ENCODE peak calls at places on chromosomes 1 and 21, in six cellular contexts. W is breast epithelium, Y is choroid plexus epithelial cell, U is kidney epithelial cell, F is left ventricle myocardium inferior, Z is uterus. V is an unnamed sample.

GRCh38 chr1:183039985-183040447 is 16.8 kb downstream of the LAMC1 start:
- DNase-seq in W (no peak), Y (peak; percentile 98), U (peak; percentile 81), F (no peak), Z (no peak), V (peak; percentile 77)

GRCh38 chr1:109193653-109194590 is 19.8 kb upstream of the SARS1 start:
- DNase-seq in W (no peak), Y (no peak), U (no peak), F (no peak), Z (no peak), V (no peak)

GRCh38 chr21:42262826-42263225 is 43.9 kb downstream of the ABCG1 start:
- DNase-seq in W (peak; percentile 85), Y (peak; percentile 24), U (no peak), F (peak; percentile 79), Z (peak; percentile 33), V (no peak)

GRCh38 chr1:147794570-147794969 is 34.2 kb upstream of the GJA5 start:
- DNase-seq in W (no peak), Y (no peak), U (no peak), F (peak; percentile 35), Z (no peak), V (no peak)

GRCh38 chr1:236893626-236894545 is 98.8 kb downstream of the MTR start:
- DNase-seq in W (no peak), Y (peak; percentile 52), U (no peak), F (no peak), Z (no peak), V (peak; percentile 57)

GRCh38 chr1:153687346-153687745 is 8.9 kb downstream of the NPR1 start:
- DNase-seq in W (no peak), Y (no peak), U (no peak), F (no peak), Z (no peak), V (no peak)

GRCh38 chr1:236948381-236948780 is 55.9 kb downstream of the MT1HL1 start:
- DNase-seq in W (no peak), Y (no peak), U (no peak), F (no peak), Z (no peak), V (no peak)

GRCh38 chr1:20371411-20371810 is 80.7 kb downstream of the VWA5B1 start:
- DNase-seq in W (no peak), Y (peak; percentile 23), U (no peak), F (no peak), Z (no peak), V (no peak)

GRCh38 chr1:112542206-112542973 is 33.6 kb downstream of the WNT2B start:
- DNase-seq in W (no peak), Y (no peak), U (no peak), F (no peak), Z (no peak), V (no peak)

GRCh38 chr1:38915352-38915948 is 26.2 kb downstream of the RHBDL2 start:
- DNase-seq in W (no peak), Y (peak; percentile 14), U (no peak), F (no peak), Z (no peak), V (no peak)

GRCh38 chr21:42612390-42612789 is 41.0 kb upstream of the PDE9A start:
- DNase-seq in W (no peak), Y (no peak), U (no peak), F (no peak), Z (no peak), V (no peak)

GRCh38 chr1:64093941-64094340 is 109.5 kb upstream of the UBE2U start:
- DNase-seq in W (no peak), Y (peak; percentile 50), U (no peak), F (no peak), Z (no peak), V (no peak)

GRCh38 chr1:88371396-88371795 is 312.7 kb upstream of the PKN2 start:
- DNase-seq in W (no peak), Y (no peak), U (no peak), F (no peak), Z (no peak), V (no peak)

GRCh38 chr1:183209533-183210158 is 23.6 kb downstream of the LAMC2 start:
- DNase-seq in W (no peak), Y (peak; percentile 86), U (peak; percentile 78), F (no peak), Z (no peak), V (peak; percentile 62)

GRCh38 chr1:76759950-76760349 is 107.3 kb upstream of the ST6GALNAC5 start:
- DNase-seq in W (no peak), Y (peak; percentile 50), U (peak; percentile 56), F (no peak), Z (no peak), V (no peak)

GRCh38 chr1:222461941-222462340 is 86.0 kb downstream of the HHIPL2 start:
- DNase-seq in W (no peak), Y (peak; percentile 7), U (no peak), F (no peak), Z (no peak), V (no peak)

GRCh38 chr1:1047407-1047806 is 26.7 kb downstream of the RNF223 start:
- DNase-seq in W (no peak), Y (no peak), U (no peak), F (no peak), Z (no peak), V (no peak)

GRCh38 chr1:10507111-10507879 is 32.5 kb downstream of the PEX14 start:
- DNase-seq in W (no peak), Y (peak; percentile 95), U (peak; percentile 42), F (peak; percentile 48), Z (peak; percentile 37), V (peak; percentile 31)

GRCh38 chr1:79198841-79199240 is 192.3 kb upstream of the ADGRL4 start:
- DNase-seq in W (no peak), Y (peak; percentile 70), U (no peak), F (no peak), Z (no peak), V (no peak)

GRCh38 chr1:97901017-97901658 is 19.7 kb downstream of the DPYD start:
- DNase-seq in W (no peak), Y (peak; percentile 89), U (no peak), F (no peak), Z (no peak), V (no peak)

GRCh38 chr1:178324003-178324402 is 172.8 kb downstream of the CLEC20A start:
- DNase-seq in W (no peak), Y (no peak), U (no peak), F (no peak), Z (no peak), V (no peak)

DNA sequence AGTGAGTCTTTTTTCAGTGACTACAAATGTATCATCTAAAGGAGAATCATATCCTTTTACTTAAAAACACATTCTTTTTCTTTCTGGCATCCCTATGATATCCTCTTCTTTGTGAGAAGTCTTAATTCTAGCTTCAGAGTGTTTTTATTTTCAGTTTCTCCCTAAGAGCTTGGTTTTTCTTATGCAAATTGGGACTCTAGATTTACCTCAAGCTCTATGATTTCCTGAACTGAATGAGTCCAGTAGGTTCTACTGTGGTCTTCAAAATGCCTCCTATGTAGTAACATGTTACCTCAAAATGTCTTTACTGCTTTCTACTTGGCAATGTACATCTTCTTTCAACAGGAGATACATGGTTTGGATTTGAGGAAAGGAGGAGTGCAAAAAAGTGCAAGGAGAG is 148.2 kb upstream of the C21orf91 start:
- DNase-seq in W (no peak), Y (no peak), U (no peak), F (no peak), Z (no peak), V (no peak)
- TF ChIP-seq CTCF in W (no peak), Y (no peak), U (no peak), F (no peak), Z (no peak), V (no peak)

GRCh38 chr1:51504806-51505525 is 14.1 kb downstream of the EPS15 start:
- DNase-seq in W (no peak), Y (no peak), U (no peak), F (no peak), Z (no peak), V (no peak)
- H3K4me3 ChIP-seq in W (no peak overlapping the region), Y (no peak overlapping the region), U (no peak overlapping the region), F (no peak overlapping the region), Z (no peak overlapping the region), V (no peak overlapping the region)

DNA sequence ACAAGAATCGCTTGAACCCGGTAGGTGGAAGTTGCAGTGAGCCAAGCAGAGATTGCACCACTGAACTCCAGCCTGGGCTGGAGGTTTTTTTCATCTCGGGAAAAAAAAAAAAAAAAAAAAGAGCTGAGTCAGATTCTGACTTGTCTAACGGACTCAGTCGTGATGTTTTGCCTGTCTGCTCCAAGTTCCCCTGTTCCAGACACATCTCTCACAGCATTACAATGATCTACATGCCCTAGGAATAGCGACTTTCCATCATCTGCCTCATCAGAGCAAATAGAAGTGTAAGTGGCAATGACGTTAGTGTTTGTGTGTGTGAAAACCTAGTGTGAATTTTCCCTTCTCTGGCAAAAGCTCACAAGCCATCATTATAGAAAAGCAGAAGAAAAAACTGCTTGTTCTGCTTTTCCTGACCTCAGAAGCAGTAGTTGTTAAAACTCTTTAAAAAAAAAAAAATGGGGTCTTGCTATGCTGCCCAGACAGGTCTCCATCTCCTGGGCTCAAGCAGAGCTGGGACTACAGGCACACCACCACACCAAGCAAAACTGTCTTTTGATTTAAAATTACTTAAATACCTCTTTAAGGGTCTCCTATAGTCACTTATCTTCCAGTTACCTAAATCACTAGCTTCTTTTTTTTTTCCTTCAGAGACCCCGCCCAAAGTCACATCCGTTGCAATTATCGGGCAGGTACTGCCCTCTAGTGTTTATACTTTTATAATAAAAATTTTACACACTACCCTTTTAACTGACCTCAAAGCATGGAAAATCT is 37.3 kb downstream of the PLEKHO1 start:
- DNase-seq in W (no peak), Y (peak; percentile 77), U (no peak), F (no peak), Z (no peak), V (no peak)
- TF ChIP-seq CTCF in W (no peak), Y (peak; percentile 56), U (peak; percentile 35), F (peak; percentile 65), Z (peak; percentile 26), V (peak; percentile 34)

DNA sequence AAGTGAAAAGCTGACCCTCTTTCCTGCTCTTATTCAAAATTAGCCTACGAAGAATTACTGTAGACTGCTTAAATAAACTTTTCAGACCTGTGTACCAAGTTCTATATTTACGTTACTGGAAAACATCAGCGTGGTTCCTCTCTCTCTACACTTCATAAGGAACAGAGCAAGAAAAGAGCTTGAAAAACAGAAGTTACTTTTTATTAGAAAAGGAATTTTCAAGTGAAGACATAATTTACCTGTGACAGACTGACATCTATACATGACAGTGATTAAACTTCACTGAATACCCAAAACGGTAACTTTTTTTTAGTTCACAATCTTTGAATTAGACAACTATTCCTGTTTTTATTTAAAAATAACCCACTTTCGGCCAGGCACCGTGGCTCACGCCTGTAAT is 2.7 kb downstream of the ENAH start:
- DNase-seq in W (no peak), Y (no peak), U (no peak), F (no peak), Z (no peak), V (no peak)
- H3K4me3 ChIP-seq in W (peak overlapping the region; percentile 95), Y (no peak overlapping the region), U (peak overlapping the region; percentile 12), F (peak overlapping the region; percentile 91), Z (peak overlapping the region; percentile 79), V (no peak overlapping the region)

GRCh38 chr1:41500781-41501518 is 16.5 kb upstream of the EDN2 start:
- DNase-seq in W (no peak), Y (no peak), U (no peak), F (no peak), Z (no peak), V (no peak)
- TF ChIP-seq CTCF in W (no peak), Y (no peak), U (no peak), F (no peak), Z (no peak), V (no peak)

V was measured in HFF-Myc.